ENCODE peak calls at places on chromosomes 7 and 10, in four cellular contexts. O, D, F and U are unnamed samples.

GRCh38 chr10:1380075-1380793 is 324.0 kb downstream of the WDR37 start:
- DNase-seq in O (no peak), D (no peak), F (no peak), U (no peak)

GRCh38 chr10:46050956-46051355 is 4.9 kb upstream of the MSMB start:
- DNase-seq in O (no peak), D (no peak), F (no peak), U (no peak)

GRCh38 chr7:71867626-71868025 is 544.5 kb downstream of the CALN1 start:
- DNase-seq in O (no peak), D (no peak), F (no peak), U (no peak)

GRCh38 chr10:116769791-116770190 is 27.4 kb upstream of the HSPA12A start:
- DNase-seq in O (no peak), D (no peak), F (no peak), U (no peak)

GRCh38 chr10:93064874-93065660 is 4.5 kb downstream of the CYP26C1 start:
- DNase-seq in O (no peak), D (no peak), F (no peak), U (no peak)

GRCh38 chr10:49185213-49185612 is 3.0 kb downstream of the TMEM273 start:
- DNase-seq in O (no peak), D (no peak), F (no peak), U (no peak)

GRCh38 chr7:45690762-45691150 is 116.6 kb downstream of the ADCY1 start:
- DNase-seq in O (no peak), D (no peak), F (no peak), U (no peak)

GRCh38 chr7:144516729-144517128 is 113.2 kb upstream of the NOBOX start:
- DNase-seq in O (no peak), D (no peak), F (no peak), U (no peak)

GRCh38 chr10:103551619-103552602 is 58.4 kb downstream of the NEURL1 start:
- DNase-seq in O (no peak), D (no peak), F (no peak), U (peak)